ENCODE peak calls at places on chromosome 11, in four cellular contexts. One of them, this sample, is unnamed.

GRCh38 chr11:18650859-18651557 is 16.9 kb upstream of the SPTY2D1 start:
- DNase-seq in amniotic stem cell: no peak
- DNase-seq in astrocyte of the cerebellum: peak
- DNase-seq in SIG-M5: no peak
- DNase-seq in this sample: no peak

GRCh38 chr11:46249103-46249942 is 28.1 kb upstream of the CREB3L1 start:
- DNase-seq in SIG-M5: no peak
- DNase-seq in amniotic stem cell: no peak
- DNase-seq in astrocyte of the cerebellum: no peak
- DNase-seq in this sample: no peak

GRCh38 chr11:77778118-77778517 is 42.4 kb downstream of the RSF1 start:
- DNase-seq in SIG-M5: no peak
- DNase-seq in astrocyte of the cerebellum: no peak
- DNase-seq in amniotic stem cell: no peak
- DNase-seq in this sample: no peak

GRCh38 chr11:101915811-101916291 is 471 bp downstream of the ANGPTL5 start:
- DNase-seq in astrocyte of the cerebellum: no peak
- DNase-seq in amniotic stem cell: peak
- DNase-seq in SIG-M5: peak
- DNase-seq in this sample: no peak

GRCh38 chr11:123543796-123544195 is 110.6 kb downstream of the SCN3B start:
- DNase-seq in SIG-M5: no peak
- DNase-seq in amniotic stem cell: peak
- DNase-seq in astrocyte of the cerebellum: peak
- DNase-seq in this sample: peak

GRCh38 chr11:82900277-82901164 is at the start of gene PRCP:
- DNase-seq in astrocyte of the cerebellum: peak
- DNase-seq in SIG-M5: peak
- DNase-seq in amniotic stem cell: peak
- DNase-seq in this sample: peak

GRCh38 chr11:6271598-6271997 is 12.0 kb downstream of the CCKBR start:
- DNase-seq in amniotic stem cell: no peak
- DNase-seq in SIG-M5: no peak
- DNase-seq in astrocyte of the cerebellum: no peak
- DNase-seq in this sample: no peak

GRCh38 chr11:33618363-33618735 is 82.3 kb downstream of the C11orf91 start:
- DNase-seq in SIG-M5: no peak
- DNase-seq in astrocyte of the cerebellum: no peak
- DNase-seq in amniotic stem cell: no peak
- DNase-seq in this sample: no peak

GRCh38 chr11:58927393-58928081 is 11.8 kb upstream of the GLYATL1 start:
- DNase-seq in amniotic stem cell: no peak
- DNase-seq in astrocyte of the cerebellum: no peak
- DNase-seq in SIG-M5: no peak
- DNase-seq in this sample: no peak

GRCh38 chr11:110034816-110035215 is 58.4 kb upstream of the ZC3H12C start:
- DNase-seq in astrocyte of the cerebellum: no peak
- DNase-seq in SIG-M5: no peak
- DNase-seq in amniotic stem cell: no peak
- DNase-seq in this sample: no peak

GRCh38 chr11:11239959-11240358 is 113.1 kb downstream of the CSNK2A3 start:
- DNase-seq in astrocyte of the cerebellum: no peak
- DNase-seq in SIG-M5: no peak
- DNase-seq in amniotic stem cell: no peak
- DNase-seq in this sample: no peak

GRCh38 chr11:93225642-93226041 is 27.9 kb upstream of the SLC36A4 start:
- DNase-seq in amniotic stem cell: no peak
- DNase-seq in astrocyte of the cerebellum: peak
- DNase-seq in SIG-M5: no peak
- DNase-seq in this sample: no peak

GRCh38 chr11:58880166-58880565 is 35.7 kb upstream of the GLYATL2 start:
- DNase-seq in SIG-M5: no peak
- DNase-seq in amniotic stem cell: no peak
- DNase-seq in astrocyte of the cerebellum: no peak
- DNase-seq in this sample: no peak

GRCh38 chr11:132062541-132062940 is 692.1 kb downstream of the NTM start:
- DNase-seq in SIG-M5: no peak
- DNase-seq in amniotic stem cell: no peak
- DNase-seq in astrocyte of the cerebellum: peak
- DNase-seq in this sample: peak

GRCh38 chr11:19279455-19279854 is 38.7 kb upstream of the E2F8 start:
- DNase-seq in amniotic stem cell: no peak
- DNase-seq in SIG-M5: no peak
- DNase-seq in astrocyte of the cerebellum: no peak
- DNase-seq in this sample: no peak

GRCh38 chr11:46895821-46896220 is 22.5 kb downstream of the LRP4 start:
- DNase-seq in astrocyte of the cerebellum: no peak
- DNase-seq in amniotic stem cell: no peak
- DNase-seq in SIG-M5: no peak
- DNase-seq in this sample: no peak

GRCh38 chr11:14179126-14179820 is 179.7 kb downstream of the RRAS2 start:
- DNase-seq in SIG-M5: no peak
- DNase-seq in astrocyte of the cerebellum: peak
- DNase-seq in amniotic stem cell: peak
- DNase-seq in this sample: no peak

GRCh38 chr11:26076591-26076990 is 255.3 kb upstream of the ANO3 start:
- DNase-seq in astrocyte of the cerebellum: no peak
- DNase-seq in SIG-M5: no peak
- DNase-seq in amniotic stem cell: no peak
- DNase-seq in this sample: no peak

GRCh38 chr11:76600124-76600655 is 70.4 kb downstream of the LRRC32 start:
- DNase-seq in SIG-M5: no peak
- DNase-seq in astrocyte of the cerebellum: no peak
- DNase-seq in amniotic stem cell: no peak
- DNase-seq in this sample: no peak

GRCh38 chr11:93444671-93445073 is 98.5 kb downstream of the SMCO4 start:
- DNase-seq in SIG-M5: no peak
- DNase-seq in astrocyte of the cerebellum: peak
- DNase-seq in amniotic stem cell: no peak
- DNase-seq in this sample: no peak

GRCh38 chr11:46315033-46315738 is 32.1 kb upstream of the DGKZ start:
- DNase-seq in amniotic stem cell: no peak
- DNase-seq in SIG-M5: no peak
- DNase-seq in astrocyte of the cerebellum: peak
- DNase-seq in this sample: no peak

GRCh38 chr11:115616941-115617340 is 112.7 kb upstream of the CADM1 start:
- DNase-seq in astrocyte of the cerebellum: peak
- DNase-seq in SIG-M5: no peak
- DNase-seq in amniotic stem cell: no peak
- DNase-seq in this sample: peak

GRCh38 chr11:45856044-45856468 is 8.8 kb downstream of the CRY2 start:
- DNase-seq in amniotic stem cell: no peak
- DNase-seq in SIG-M5: no peak
- DNase-seq in astrocyte of the cerebellum: no peak
- DNase-seq in this sample: peak

This sample was measured in AG04449.